ENCODE peak calls at places on chromosomes 11 and 22, in four cellular contexts. D is mesendoderm, E is IMR-90, N is H9. L is an unnamed sample.
A peak's percentile ranks its signal among the peaks of the same experiment; 100 is the strongest.

GRCh38 chr11:121780971-121781370 is 328.2 kb upstream of the SORL1-AS1 start:
- DNase-seq in D (no peak), E (no peak), N (no peak), L (no peak)

GRCh38 chr11:40241524-40242037 is 1217.9 kb downstream of the LRRC4C start:
- DNase-seq in D (peak; percentile 47), E (no peak), N (no peak), L (no peak)

GRCh38 chr11:135015966-135016365 is 603.9 kb upstream of the B3GAT1 start:
- DNase-seq in D (no peak), E (no peak), N (no peak), L (no peak)

GRCh38 chr11:43580735-43581369 is 99.7 kb upstream of the HSD17B12 start:
- DNase-seq in D (peak; percentile 49), E (peak; percentile 24), N (no peak), L (no peak)

GRCh38 chr22:30968015-30968923 is at the start of gene MORC2:
- DNase-seq in D (peak; percentile 88), E (peak; percentile 15), N (peak; percentile 86), L (no peak)

GRCh38 chr11:36373040-36374010 is 77.2 kb downstream of the PRR5L start:
- DNase-seq in D (no peak), E (no peak), N (no peak), L (no peak)

GRCh38 chr11:10784229-10785145 is 24.2 kb downstream of the EIF4G2 start:
- DNase-seq in D (peak; percentile 85), E (peak; percentile 35), N (no peak), L (no peak)

GRCh38 chr22:38309614-38310517 is 7.4 kb downstream of the CSNK1E start:
- DNase-seq in D (no peak), E (no peak), N (no peak), L (no peak)

GRCh38 chr22:26744892-26745808 is 87.8 kb downstream of the MIAT start:
- DNase-seq in D (no peak), E (no peak), N (no peak), L (no peak)

GRCh38 chr22:38207898-38208432 is 6.2 kb downstream of the MAFF start:
- DNase-seq in D (peak; percentile 62), E (no peak), N (peak; percentile 25), L (no peak)

GRCh38 chr11:1293619-1294015 is 15.8 kb downstream of the TOLLIP start:
- DNase-seq in D (no peak), E (no peak), N (no peak), L (no peak)

GRCh38 chr11:27423125-27423524 is 49.5 kb downstream of the LGR4 start:
- DNase-seq in D (peak; percentile 82), E (peak; percentile 80), N (no peak), L (no peak)

GRCh38 chr22:36017661-36018091 is 10.9 kb downstream of the RBFOX2 start:
- DNase-seq in D (peak; percentile 61), E (no peak), N (no peak), L (no peak)

GRCh38 chr11:34242037-34242625 is 115.7 kb downstream of the ABTB2 start:
- DNase-seq in D (no peak), E (peak; percentile 42), N (no peak), L (no peak)

GRCh38 chr11:69227271-69227670 is 66.7 kb upstream of the MYEOV start:
- DNase-seq in D (no peak), E (no peak), N (peak; percentile 5), L (no peak)

GRCh38 chr11:35619030-35619753 is 932 bp downstream of the FJX1 start:
- DNase-seq in D (peak; percentile 81), E (peak; percentile 37), N (peak; percentile 74), L (peak; percentile 73)

GRCh38 chr11:14554959-14555358 is 34.8 kb upstream of the PSMA1 start:
- DNase-seq in D (no peak), E (no peak), N (no peak), L (no peak)

GRCh38 chr11:119889111-119889510 is 160.1 kb upstream of the NECTIN1 start:
- DNase-seq in D (no peak), E (no peak), N (no peak), L (no peak)

GRCh38 chr11:121488641-121489040 is 35.9 kb upstream of the SORL1-AS1 start:
- DNase-seq in D (no peak), E (no peak), N (no peak), L (no peak)

GRCh38 chr22:35452810-35453743 is 53.1 kb downstream of the MCM5 start:
- DNase-seq in D (no peak), E (no peak), N (no peak), L (no peak)

GRCh38 chr11:8356731-8357504 is 93.2 kb upstream of the LMO1 start:
- DNase-seq in D (no peak), E (no peak), N (no peak), L (no peak)

GRCh38 chr11:106381895-106382294 is 304.4 kb downstream of the AASDHPPT start:
- DNase-seq in D (peak; percentile 78), E (no peak), N (peak; percentile 33), L (no peak)

GRCh38 chr11:5622802-5623201 is 2.0 kb upstream of the TRIM34 start:
- DNase-seq in D (no peak), E (no peak), N (no peak), L (no peak)

GRCh38 chr22:38706101-38706884 is 549 bp downstream of the GTPBP1 start:
- DNase-seq in D (peak; percentile 31), E (peak; percentile 27), N (no peak), L (peak; percentile 57)

GRCh38 chr11:108754901-108755625 is 90.2 kb downstream of the DDX10 start:
- DNase-seq in D (no peak), E (no peak), N (no peak), L (no peak)

GRCh38 chr22:31977141-31977781 is 32.9 kb downstream of the YWHAH start:
- DNase-seq in D (peak; percentile 89), E (peak; percentile 54), N (peak; percentile 90), L (peak; percentile 72)

GRCh38 chr22:48760481-48761238 is 1067.0 kb downstream of the BRD1 start:
- DNase-seq in D (no peak), E (no peak), N (peak; percentile 12), L (no peak)

GRCh38 chr22:24501366-24502005 is 6.4 kb downstream of the UPB1 start:
- DNase-seq in D (peak; percentile 93), E (no peak), N (no peak), L (no peak)

GRCh38 chr11:31797227-31798056 is 13.7 kb downstream of the PAX6 start:
- DNase-seq in D (peak; percentile 46), E (no peak), N (no peak), L (no peak)
- H4K5ac ChIP-seq in D (no peak overlapping the region), E (no peak overlapping the region), N (no peak overlapping the region), L (no peak overlapping the region)

GRCh38 chr11:102577723-102578122 is 47.2 kb upstream of the MMP7 start:
- DNase-seq in D (no peak), E (no peak), N (no peak), L (no peak)
- H4K5ac ChIP-seq in D (no peak overlapping the region), E (no peak overlapping the region), N (no peak overlapping the region), L (no peak overlapping the region)

DNA sequence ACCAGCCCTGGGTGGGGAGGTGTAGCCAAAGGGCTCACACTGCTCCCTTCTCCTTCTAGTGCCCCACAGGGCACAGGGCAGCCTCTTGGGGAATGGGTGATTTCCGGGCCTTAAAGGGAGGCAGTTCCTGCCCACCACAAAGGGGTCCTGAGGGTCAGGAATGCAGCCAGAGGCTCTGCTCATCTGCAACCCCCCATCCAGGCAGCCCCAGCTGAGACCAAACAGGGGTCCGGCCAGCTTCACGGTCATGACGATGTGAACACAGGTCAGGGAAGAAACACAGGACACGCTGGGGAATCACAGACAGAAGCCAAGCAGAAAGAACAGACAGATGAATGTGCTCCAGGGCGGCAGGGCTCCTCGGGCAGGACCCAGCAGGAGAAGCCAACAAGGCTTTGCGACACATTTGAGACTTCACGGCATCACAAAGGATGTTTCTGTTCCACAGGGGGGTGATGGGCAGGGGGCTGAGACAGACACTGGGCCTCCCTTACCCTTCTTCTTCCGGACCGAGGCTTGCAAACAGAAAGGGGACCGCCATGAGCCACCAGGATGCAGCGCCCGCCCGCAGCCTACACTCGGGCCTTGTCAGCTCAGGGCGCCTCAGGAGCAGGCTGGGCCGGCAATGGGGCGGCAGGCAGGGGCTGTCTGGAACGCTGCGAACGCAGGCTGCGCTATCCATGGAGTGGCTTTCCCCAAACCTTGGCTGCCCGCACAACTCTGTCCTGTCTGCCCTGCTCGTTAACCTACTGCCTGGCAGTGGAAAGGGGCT is 101.9 kb downstream of the CTTN start:
- DNase-seq in D (no peak), E (no peak), N (no peak), L (no peak)
- H4K5ac ChIP-seq in D (no peak overlapping the region), E (no peak overlapping the region), N (no peak overlapping the region), L (no peak overlapping the region)

GRCh38 chr22:27952091-27952490 is 33.0 kb upstream of the PITPNB start:
- DNase-seq in D (no peak), E (peak; percentile 81), N (no peak), L (no peak)
- H4K5ac ChIP-seq in D (no peak overlapping the region), E (no peak overlapping the region), N (no peak overlapping the region), L (no peak overlapping the region)

DNA sequence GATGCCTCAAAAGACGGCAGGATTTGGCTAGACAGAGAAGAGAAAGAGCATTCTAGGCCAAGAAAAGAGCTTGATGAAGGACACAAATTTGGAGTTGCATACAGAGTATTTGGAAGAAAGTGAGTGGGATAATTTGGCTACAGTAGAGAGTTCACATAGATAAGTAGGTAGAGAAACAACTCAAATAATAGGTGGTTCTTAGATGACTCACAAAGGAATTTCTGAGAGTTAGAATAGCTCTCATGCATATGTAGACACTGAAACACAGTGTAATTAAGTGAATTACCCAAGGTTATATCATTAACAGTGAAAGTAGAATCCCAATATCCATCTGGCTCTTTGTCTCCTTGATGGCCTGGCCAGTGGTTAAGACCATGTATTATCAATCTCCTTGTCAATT is 228.6 kb upstream of the DDI1 start:
- DNase-seq in D (no peak), E (peak; percentile 52), N (no peak), L (no peak)
- H4K5ac ChIP-seq in D (no peak overlapping the region), E (peak overlapping the region; percentile 80), N (no peak overlapping the region), L (no peak overlapping the region)

GRCh38 chr22:40603088-40603605 is 33.4 kb downstream of the MRTFA start:
- DNase-seq in D (no peak), E (peak; percentile 78), N (no peak), L (no peak)
- H4K5ac ChIP-seq in D (no peak overlapping the region), E (no peak overlapping the region), N (no peak overlapping the region), L (no peak overlapping the region)

DNA sequence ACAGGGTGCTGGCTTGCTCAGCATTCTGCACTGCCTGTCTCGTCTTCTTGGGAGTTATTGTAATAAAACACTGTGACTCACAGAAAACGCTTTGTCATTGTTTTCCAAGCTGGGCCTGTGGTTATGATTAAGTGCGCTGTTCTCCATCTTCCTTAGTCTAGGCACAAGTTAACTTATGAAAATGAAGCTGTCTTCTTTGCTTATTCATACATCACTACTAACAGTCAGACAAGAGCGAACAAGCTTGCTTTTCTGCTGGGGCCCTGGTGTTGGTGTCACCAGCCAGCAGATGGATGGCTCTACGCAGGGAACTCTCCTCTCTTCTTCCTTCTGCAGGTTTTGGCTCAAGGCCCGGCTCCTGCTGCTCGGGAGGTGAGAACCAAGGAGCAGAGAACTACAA is 380.1 kb upstream of the SYN3 start:
- DNase-seq in D (no peak), E (peak; percentile 89), N (no peak), L (no peak)
- H4K5ac ChIP-seq in D (no peak overlapping the region), E (no peak overlapping the region), N (no peak overlapping the region), L (no peak overlapping the region)

L was measured in H1.